ENCODE peak calls at places on chromosomes 11 and 22, in nine cellular contexts. I is endothelial cell of umbilical vein; X is tibial nerve; N is CD8-positive, alpha-beta T cell; G is heart right ventricle; T is breast epithelium; V is stomach; R is transverse colon; L is HCT116. U is an unnamed sample.

GRCh38 chr22:16933274-16933923 is 74.6 kb downstream of the GAB4 start:
- DNase-seq in X (no peak), R (no peak), G (no peak), T (no peak), L (no peak), V (no peak), N (no peak), I (no peak), U (no peak)

GRCh38 chr22:24176630-24177029 is 4.7 kb upstream of the SUSD2 start:
- DNase-seq in I (no peak), L (no peak), G (peak; percentile 70), V (no peak), T (no peak), X (no peak), N (no peak), R (no peak), U (no peak)

GRCh38 chr11:64409707-64410395 is 50.9 kb downstream of the RPS6KA4 start:
- DNase-seq in V (no peak), T (no peak), N (no peak), R (peak; percentile 26), G (no peak), X (no peak), L (no peak), I (no peak), U (no peak)

GRCh38 chr22:29108137-29108536 is 35.3 kb downstream of the KREMEN1 start:
- DNase-seq in R (no peak), N (no peak), G (no peak), L (peak; percentile 10), V (no peak), X (no peak), T (no peak), I (no peak), U (no peak)

GRCh38 chr22:20440637-20441591 is 3.3 kb upstream of the SCARF2 start:
- DNase-seq in L (no peak), I (no peak), V (no peak), G (no peak), T (no peak), N (no peak), X (no peak), R (no peak), U (no peak)

GRCh38 chr11:17989306-17989705 is 23.5 kb downstream of the SERGEF start:
- DNase-seq in R (no peak), I (no peak), V (no peak), N (no peak), G (no peak), L (no peak), T (no peak), X (no peak), U (no peak)

GRCh38 chr11:100927579-100927978 is 202.0 kb downstream of the PGR start:
- DNase-seq in L (no peak), G (no peak), T (no peak), V (no peak), R (no peak), I (no peak), X (no peak), N (no peak), U (no peak)

GRCh38 chr22:43154887-43155536 is 3.7 kb downstream of the TSPO start:
- DNase-seq in R (no peak), X (peak; percentile 44), N (no peak), G (no peak), V (peak; percentile 65), I (no peak), T (no peak), L (no peak), U (no peak)

GRCh38 chr22:30830907-30831306 is 136.2 kb downstream of the OSBP2 start:
- DNase-seq in I (peak; percentile 92), R (peak; percentile 26), L (peak; percentile 81), V (peak; percentile 55), T (no peak), N (no peak), G (peak; percentile 26), X (no peak), U (no peak)

GRCh38 chr22:28582806-28583205 is 96.8 kb downstream of the TTC28 start:
- DNase-seq in V (no peak), T (no peak), R (no peak), N (no peak), L (no peak), G (no peak), I (no peak), X (no peak), U (no peak)

GRCh38 chr22:23119492-23120414 is 22.0 kb downstream of the RSPH14 start:
- DNase-seq in X (no peak), R (no peak), G (no peak), L (no peak), V (no peak), I (peak; percentile 33), T (no peak), N (peak; percentile 50), U (peak; percentile 52)

GRCh38 chr11:73314121-73314948 is 6.3 kb downstream of the ARHGEF17 start:
- DNase-seq in V (no peak), G (peak; percentile 54), T (no peak), L (no peak), I (no peak), X (no peak), N (no peak), R (peak; percentile 12), U (no peak)

GRCh38 chr11:110471315-110471714 is 41.6 kb downstream of the FDX1 start:
- DNase-seq in X (no peak), V (no peak), G (no peak), R (no peak), T (no peak), N (no peak), I (no peak), L (no peak), U (no peak)

GRCh38 chr11:68749061-68749491 is 2.2 kb downstream of the TESMIN start:
- DNase-seq in I (peak; percentile 82), L (no peak), V (no peak), X (no peak), G (no peak), T (no peak), N (no peak), R (no peak), U (no peak)

GRCh38 chr22:37880668-37881440 is 25.2 kb upstream of the MICALL1 start:
- DNase-seq in X (no peak), L (no peak), N (no peak), G (no peak), V (no peak), R (no peak), T (no peak), I (peak; percentile 75), U (no peak)

GRCh38 chr11:13380731-13381130 is 82.3 kb downstream of the BTBD10 start:
- DNase-seq in L (no peak), X (no peak), R (no peak), G (no peak), I (no peak), V (no peak), T (no peak), N (no peak), U (no peak)

GRCh38 chr11:34997872-34998548 is 81.6 kb downstream of the PDHX start:
- DNase-seq in R (no peak), T (no peak), I (peak; percentile 26), V (no peak), L (no peak), X (no peak), N (no peak), G (no peak), U (no peak)

GRCh38 chr11:34996958-34997357 is 80.5 kb downstream of the PDHX start:
- DNase-seq in N (no peak), R (no peak), I (no peak), L (no peak), T (no peak), V (no peak), X (no peak), G (no peak), U (no peak)

GRCh38 chr11:34999453-34999852 is 83.0 kb downstream of the PDHX start:
- DNase-seq in L (no peak), G (no peak), X (no peak), R (no peak), T (no peak), N (no peak), V (no peak), I (no peak), U (no peak)

DNA sequence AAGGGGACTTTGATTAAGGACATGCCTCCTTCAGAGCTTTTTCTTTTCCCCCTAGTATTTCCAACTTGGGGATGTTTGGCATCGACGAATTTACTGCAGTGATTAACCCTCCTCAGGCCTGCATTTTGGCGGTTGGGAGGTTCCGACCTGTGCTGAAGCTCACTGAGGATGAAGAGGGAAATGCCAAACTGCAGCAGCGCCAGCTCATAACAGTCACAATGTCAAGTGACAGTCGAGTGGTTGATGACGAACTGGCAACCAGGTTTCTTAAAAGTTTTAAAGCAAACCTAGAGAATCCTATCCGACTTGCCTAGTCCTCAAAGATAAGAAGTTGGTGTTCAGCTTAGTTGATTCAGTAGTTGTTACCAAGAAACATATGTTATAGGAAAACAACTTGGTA is 78.4 kb downstream of the PDHX start:
- DNase-seq in T (no peak), L (no peak), X (no peak), R (no peak), G (no peak), N (no peak), I (no peak), V (no peak), U (no peak)
- H3K27ac ChIP-seq in T (no peak overlapping the region), L (no peak overlapping the region), X (no peak overlapping the region), R (no peak overlapping the region), G (no peak overlapping the region), N (no peak overlapping the region), I (no peak overlapping the region), V (no peak overlapping the region), U (no peak overlapping the region)

DNA sequence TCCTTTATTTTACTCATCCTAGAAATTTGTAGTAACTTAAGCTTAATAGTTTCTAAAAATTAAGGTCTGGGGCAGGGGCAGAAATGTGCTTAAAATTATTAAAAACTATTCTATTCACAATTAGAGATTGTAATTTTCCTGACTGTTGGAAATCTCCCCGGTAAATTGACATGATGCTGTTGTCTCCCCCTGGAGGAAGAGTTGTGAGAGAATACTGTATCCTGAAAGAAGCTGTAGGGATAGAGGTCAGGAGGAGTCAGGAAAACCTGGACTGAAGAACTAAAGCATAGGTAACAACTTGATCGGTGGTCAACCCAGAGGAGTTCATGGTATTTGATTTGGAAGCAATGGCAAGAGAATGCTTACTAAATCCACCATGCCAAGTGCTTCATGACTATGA is 16.2 kb upstream of the ESAM start:
- DNase-seq in R (no peak), I (no peak), X (no peak), N (no peak), V (no peak), L (peak; percentile 8), G (no peak), T (no peak), U (no peak)
- TF ChIP-seq CTCF in R (peak; percentile 23), I (no peak), X (no peak), N (no peak), V (no peak), L (peak; percentile 49), G (no peak), T (no peak), U (no peak)

DNA sequence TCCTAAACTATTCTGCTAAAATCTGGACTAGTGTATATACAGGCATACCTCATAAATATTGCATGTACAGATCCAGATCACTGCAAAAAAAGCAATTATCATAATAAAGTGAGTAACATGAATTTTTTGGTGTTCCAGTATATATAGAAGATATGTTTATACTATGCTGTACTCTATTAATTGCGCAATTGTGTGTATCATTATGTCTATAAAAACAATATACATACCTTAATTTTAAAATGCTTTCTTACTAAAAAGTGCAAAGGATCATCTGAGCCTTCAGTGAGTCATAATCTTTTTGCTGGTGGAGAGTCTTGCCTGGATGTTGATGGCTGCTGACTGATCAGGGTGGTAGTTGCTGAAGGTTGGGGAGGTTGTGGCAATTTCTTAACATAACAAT is 35.4 kb upstream of the CEP295 start:
- DNase-seq in X (no peak), T (no peak), G (no peak), N (no peak), I (no peak), L (no peak), R (no peak), V (no peak), U (no peak)
- H3K27ac ChIP-seq in X (no peak overlapping the region), T (no peak overlapping the region), G (no peak overlapping the region), N (no peak overlapping the region), I (no peak overlapping the region), L (no peak overlapping the region), R (no peak overlapping the region), V (no peak overlapping the region), U (no peak overlapping the region)

GRCh38 chr11:119057000-119057769 is at the start of gene HYOU1:
- DNase-seq in I (peak; percentile 96), X (peak; percentile 99), G (peak; percentile 98), L (peak; percentile 87), V (peak; percentile 99), T (peak; percentile 99), N (peak; percentile 99), R (peak; percentile 99), U (peak; percentile 98)
- TF ChIP-seq CTCF in I (peak; percentile 35), X (peak; percentile 14), G (no peak), L (no peak), V (peak; percentile 22), T (no peak), N (no peak), R (no peak), U (peak; percentile 2)